ENCODE peak calls at places on chromosome 20, in seven cellular contexts. T is GM23338, Q is tibial artery, R is sigmoid colon, W is endodermal cell, J is left lung, O is suprapubic skin. E is an unnamed sample. For H3K4me1, the result is how much of the 10 kb centered on the place peaks cover.

GRCh38 chr20:42366626-42367025 is 748.4 kb upstream of the CHD6 start:
- DNase-seq in J (no peak), W (no peak), O (no peak), Q (no peak), R (no peak), T (no peak), E (no peak)

GRCh38 chr20:32241807-32242206 is 34.1 kb downstream of the POFUT1 start:
- DNase-seq in J (no peak), W (no peak), R (no peak), T (no peak), Q (no peak), O (no peak), E (no peak)

GRCh38 chr20:38726849-38727601 is 2.7 kb downstream of the SLC32A1 start:
- DNase-seq in O (no peak), W (peak), R (no peak), T (peak), J (no peak), Q (no peak), E (no peak)

GRCh38 chr20:46683068-46683477 is 6.2 kb downstream of the TP53RK start:
- DNase-seq in J (no peak), T (no peak), W (no peak), Q (no peak), O (no peak), R (no peak), E (no peak)

GRCh38 chr20:45012682-45013302 is 46.5 kb downstream of the STK4 start:
- DNase-seq in R (no peak), Q (no peak), O (no peak), J (no peak), T (peak), W (no peak), E (no peak)

GRCh38 chr20:51531141-51531710 is 11.3 kb downstream of the NFATC2 start:
- DNase-seq in O (no peak), T (no peak), J (no peak), R (no peak), W (no peak), Q (no peak), E (no peak)

GRCh38 chr20:31966991-31967655 is 828 bp upstream of the XKR7 start:
- DNase-seq in W (no peak), R (no peak), Q (no peak), O (no peak), T (peak), J (no peak), E (no peak)

GRCh38 chr20:47133809-47134456 is 222.6 kb downstream of the ZMYND8 start:
- DNase-seq in J (no peak), Q (no peak), O (no peak), T (no peak), R (peak), W (no peak), E (no peak)

GRCh38 chr20:40274912-40275654 is 414.0 kb downstream of the MAFB start:
- DNase-seq in Q (no peak), J (no peak), R (no peak), W (no peak), O (no peak), T (no peak), E (no peak)

GRCh38 chr20:5714261-5715041 is 35.8 kb upstream of the SHLD1 start:
- DNase-seq in J (no peak), Q (no peak), T (peak), W (peak), R (no peak), O (no peak), E (no peak)

GRCh38 chr20:56985286-56985685 is 281.2 kb downstream of the BMP7 start:
- DNase-seq in T (no peak), R (no peak), W (no peak), O (no peak), Q (no peak), J (no peak), E (no peak)

GRCh38 chr20:32909451-32909850 is 50.7 kb downstream of the EFCAB8 start:
- DNase-seq in O (no peak), W (no peak), T (no peak), R (no peak), Q (no peak), J (no peak), E (peak)

GRCh38 chr20:54459279-54459678 is 16.1 kb upstream of the DOK5 start:
- DNase-seq in O (no peak), T (no peak), J (no peak), R (no peak), Q (no peak), W (no peak), E (no peak)

GRCh38 chr20:56805313-56805712 is 176.2 kb downstream of the TFAP2C start:
- DNase-seq in J (no peak), Q (no peak), W (no peak), O (no peak), T (no peak), R (no peak), E (no peak)

GRCh38 chr20:48923149-48923718 is 1.7 kb downstream of the ARFGEF2 start:
- DNase-seq in Q (no peak), R (no peak), J (no peak), W (no peak), O (no peak), T (no peak), E (no peak)

GRCh38 chr20:10113746-10114145 is 79.0 kb downstream of the ANKEF1 start:
- DNase-seq in J (no peak), Q (no peak), T (no peak), R (no peak), O (no peak), W (no peak), E (no peak)

GRCh38 chr20:14780508-14780907 is 443.1 kb upstream of the FLRT3 start:
- DNase-seq in T (no peak), Q (no peak), J (no peak), W (no peak), R (no peak), O (no peak), E (no peak)

GRCh38 chr20:59024111-59024530 is 4.9 kb downstream of the TUBB1 start:
- DNase-seq in O (no peak), J (no peak), W (no peak), T (no peak), R (no peak), Q (no peak), E (no peak)

GRCh38 chr20:57441510-57442154 is 50.4 kb downstream of the RBM38 start:
- DNase-seq in T (no peak), J (peak), O (no peak), Q (no peak), R (no peak), W (no peak), E (no peak)

GRCh38 chr20:43322851-43323250 is 133.1 kb upstream of the PTPRT start:
- DNase-seq in W (no peak), R (no peak), O (no peak), T (no peak), J (no peak), Q (no peak), E (no peak)

GRCh38 chr20:60470366-60470765 is 512.1 kb downstream of the CDH26 start:
- DNase-seq in R (no peak), O (no peak), T (no peak), W (peak), Q (no peak), J (no peak), E (no peak)

GRCh38 chr20:51378171-51378928 is 164.2 kb downstream of the NFATC2 start:
- DNase-seq in J (no peak), R (peak), W (peak), Q (no peak), O (no peak), T (peak), E (peak)

GRCh38 chr20:56353356-56353755 is 5.4 kb upstream of the FAM210B start:
- DNase-seq in Q (no peak), R (no peak), J (no peak), W (no peak), O (no peak), T (no peak), E (no peak)

GRCh38 chr20:35578469-35578868 is 36.6 kb downstream of the ERGIC3 start:
- DNase-seq in W (no peak), J (peak), T (no peak), O (no peak), R (no peak), Q (no peak), E (peak)

GRCh38 chr20:40692240-40693011 is 3.4 kb upstream of the MAFB start:
- DNase-seq in Q (no peak), T (peak), J (no peak), W (peak), O (no peak), R (no peak), E (no peak)

GRCh38 chr20:11492391-11492790 is 425.3 kb upstream of the BTBD3 start:
- DNase-seq in R (no peak), T (no peak), W (no peak), Q (no peak), O (no peak), J (no peak), E (no peak)

GRCh38 chr20:44247131-44247571 is at the start of gene GDAP1L1:
- DNase-seq in O (no peak), J (no peak), Q (no peak), R (no peak), T (peak), W (peak), E (no peak)

GRCh38 chr20:57656821-57657536 is 36.8 kb upstream of the ZBP1 start:
- DNase-seq in R (peak), T (no peak), W (peak), O (peak), Q (no peak), J (no peak), E (peak)

GRCh38 chr20:22974354-22974753 is 60.8 kb upstream of the SSTR4 start:
- DNase-seq in R (no peak), T (peak), W (peak), O (no peak), Q (no peak), J (no peak), E (no peak)

GRCh38 chr20:22563062-22563965 is 21.1 kb downstream of the FOXA2 start:
- DNase-seq in W (no peak), R (no peak), J (no peak), T (no peak), Q (no peak), O (no peak), E (no peak)

GRCh38 chr20:57548177-57549058 is 12.5 kb upstream of the PCK1 start:
- DNase-seq in O (no peak), T (no peak), R (peak), W (no peak), Q (no peak), J (no peak), E (no peak)

GRCh38 chr20:22617160-22617559 is 32.8 kb upstream of the FOXA2 start:
- DNase-seq in J (no peak), T (no peak), W (no peak), O (no peak), Q (no peak), R (no peak), E (peak)

GRCh38 chr20:48115511-48115910 is 330.2 kb upstream of the SULF2 start:
- DNase-seq in R (peak), Q (no peak), W (no peak), T (no peak), O (no peak), J (no peak), E (peak)

GRCh38 chr20:46206025-46206424 is 87.9 kb downstream of the CD40 start:
- DNase-seq in J (no peak), W (no peak), T (no peak), R (peak), Q (peak), O (no peak), E (peak)

GRCh38 chr20:63847374-63848002 is 13.8 kb upstream of the ABHD16B start:
- DNase-seq in T (peak), R (no peak), O (no peak), W (peak), Q (no peak), J (no peak), E (no peak)

GRCh38 chr20:57392512-57393271 is 1.5 kb downstream of the RBM38 start:
- DNase-seq in T (no peak), W (no peak), R (peak), J (peak), O (no peak), Q (no peak), E (peak)

GRCh38 chr20:44894959-44895358 is 9.5 kb downstream of the YWHAB start:
- DNase-seq in W (no peak), R (no peak), O (no peak), T (no peak), J (no peak), Q (no peak), E (no peak)

GRCh38 chr20:8399963-8400362 is 267.9 kb downstream of the PLCB1 start:
- DNase-seq in O (no peak), Q (no peak), R (no peak), T (no peak), W (no peak), J (no peak), E (no peak)

DNA sequence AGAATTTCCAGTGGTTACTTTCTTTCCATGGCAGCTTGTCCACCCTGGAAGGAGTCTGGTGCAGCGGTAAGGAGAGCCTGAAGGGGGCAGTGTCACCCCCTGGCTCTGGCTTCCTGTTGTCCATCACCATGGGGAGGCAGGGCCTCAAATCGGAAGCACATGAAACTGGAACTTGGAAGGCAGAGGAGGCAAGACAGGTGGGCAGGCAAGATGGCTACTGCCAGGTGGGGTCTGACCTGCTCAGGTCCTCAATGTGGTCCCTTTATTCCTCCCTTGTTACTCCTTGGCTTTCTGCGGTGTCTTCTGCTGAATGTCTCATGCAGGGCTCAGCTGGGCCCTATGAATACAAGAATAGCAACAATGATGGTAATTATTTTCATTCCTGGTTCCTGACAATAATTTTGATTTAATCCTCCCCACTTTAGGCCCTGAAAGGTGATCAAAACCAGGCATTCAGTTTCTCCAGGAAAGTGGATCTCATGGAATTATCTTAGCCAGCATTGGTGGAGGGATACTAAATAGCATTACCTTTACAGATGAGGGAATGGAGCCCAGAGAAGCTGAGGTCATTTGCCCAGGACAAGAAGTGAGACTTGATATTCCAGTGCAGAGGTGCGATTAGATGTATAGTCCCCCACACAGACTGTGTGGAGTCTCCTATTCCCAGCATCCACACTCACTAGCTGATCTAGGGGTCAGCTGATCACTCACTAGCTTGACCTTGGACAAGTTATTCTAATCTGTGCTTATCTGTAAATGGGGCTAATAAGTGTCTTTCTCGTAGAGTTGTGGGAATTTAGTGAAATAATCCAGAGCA is 17.6 kb upstream of the SNAI1 start:
- DNase-seq in O (no peak), R (peak), Q (no peak), W (peak), T (peak), J (no peak), E (no peak)
- TF ChIP-seq CTCF in O (peak), R (no peak), Q (peak), W (peak), T (peak), J (peak), E (peak)

GRCh38 chr20:62710221-62710885 is 1.7 kb downstream of the NTSR1 start:
- DNase-seq in W (no peak), O (no peak), J (peak), R (no peak), Q (no peak), T (no peak), E (no peak)
- H3K4me1 ChIP-seq in W (under half), O (under half), J (under half), R (half or more), Q (under half), T (under half), E (under half)

DNA sequence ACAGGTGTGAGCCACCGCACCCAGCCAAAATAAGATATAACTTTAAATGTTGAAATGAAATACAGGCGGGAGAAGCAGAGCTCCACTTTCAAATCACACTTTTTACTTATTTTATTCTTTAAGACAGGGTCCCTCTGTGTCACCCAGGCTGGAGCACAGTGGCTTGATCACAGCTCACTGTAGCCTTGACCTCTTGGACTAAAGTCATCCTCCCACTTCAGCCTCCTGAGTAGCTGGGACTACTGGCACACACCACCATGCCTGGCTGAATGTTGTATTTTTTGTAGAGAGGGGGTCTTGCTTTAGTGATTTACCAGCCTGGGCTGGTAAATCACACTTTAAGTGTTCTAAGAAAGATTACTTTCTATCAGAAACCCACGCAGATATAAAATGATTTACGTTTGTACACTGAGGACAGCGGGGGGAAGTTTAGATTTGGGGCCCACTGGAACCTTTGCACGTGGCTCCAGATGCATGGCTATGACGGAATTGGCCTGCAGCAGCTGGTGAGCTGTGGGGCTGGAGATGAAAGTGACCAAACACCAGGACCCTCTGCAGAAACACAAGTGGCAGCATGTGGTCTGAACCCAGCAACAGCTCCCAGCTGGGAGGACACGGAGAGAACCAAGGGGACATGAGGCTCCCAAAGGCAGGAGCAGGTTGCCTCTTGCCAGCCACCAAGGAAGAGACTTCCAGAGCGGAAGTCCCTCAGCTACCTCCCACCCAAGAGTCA is 26.4 kb upstream of the TLDC2 start:
- DNase-seq in R (no peak), Q (no peak), T (no peak), W (no peak), J (no peak), O (no peak), E (no peak)
- H3K27ac ChIP-seq in R (peak), Q (peak), T (no peak), W (no peak), J (peak), O (no peak), E (no peak)

DNA sequence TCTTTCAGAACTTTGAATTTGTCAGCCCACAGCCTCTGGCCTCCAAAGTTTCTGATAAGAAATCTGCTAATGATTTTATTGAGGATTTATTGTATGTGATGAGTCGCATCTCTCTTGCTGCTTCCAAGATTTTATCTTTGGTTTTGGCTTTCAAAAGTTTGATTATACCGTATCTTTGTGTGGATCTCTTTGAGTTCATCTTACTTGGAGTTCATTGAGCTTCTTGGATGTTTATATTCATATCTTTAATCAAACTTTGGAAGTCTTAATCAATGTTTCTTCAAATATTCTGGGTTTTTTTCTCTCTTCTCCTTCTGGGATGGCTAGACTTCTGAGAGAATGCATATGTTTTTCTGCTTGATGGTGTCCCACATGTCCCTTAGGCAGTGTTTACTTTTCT is 3.3 kb upstream of the ASIP start:
- DNase-seq in R (no peak), T (no peak), J (no peak), Q (no peak), W (no peak), O (no peak), E (no peak)
- TF ChIP-seq CTCF in R (no peak), T (no peak), J (no peak), Q (no peak), W (no peak), O (no peak), E (no peak)

GRCh38 chr20:19456600-19457390 is 244.4 kb downstream of the SLC24A3 start:
- DNase-seq in R (no peak), Q (no peak), O (no peak), J (no peak), W (peak), T (no peak), E (no peak)
- H3K4me1 ChIP-seq in R (under half), Q (half or more), O (under half), J (under half), W (under half), T (under half), E (under half)

GRCh38 chr20:25579081-25579770 is 6.1 kb downstream of the NINL start:
- DNase-seq in J (peak), W (peak), T (peak), Q (no peak), O (no peak), R (no peak), E (no peak)
- H3K27ac ChIP-seq in J (no peak), W (peak), T (no peak), Q (no peak), O (no peak), R (no peak), E (no peak)

DNA sequence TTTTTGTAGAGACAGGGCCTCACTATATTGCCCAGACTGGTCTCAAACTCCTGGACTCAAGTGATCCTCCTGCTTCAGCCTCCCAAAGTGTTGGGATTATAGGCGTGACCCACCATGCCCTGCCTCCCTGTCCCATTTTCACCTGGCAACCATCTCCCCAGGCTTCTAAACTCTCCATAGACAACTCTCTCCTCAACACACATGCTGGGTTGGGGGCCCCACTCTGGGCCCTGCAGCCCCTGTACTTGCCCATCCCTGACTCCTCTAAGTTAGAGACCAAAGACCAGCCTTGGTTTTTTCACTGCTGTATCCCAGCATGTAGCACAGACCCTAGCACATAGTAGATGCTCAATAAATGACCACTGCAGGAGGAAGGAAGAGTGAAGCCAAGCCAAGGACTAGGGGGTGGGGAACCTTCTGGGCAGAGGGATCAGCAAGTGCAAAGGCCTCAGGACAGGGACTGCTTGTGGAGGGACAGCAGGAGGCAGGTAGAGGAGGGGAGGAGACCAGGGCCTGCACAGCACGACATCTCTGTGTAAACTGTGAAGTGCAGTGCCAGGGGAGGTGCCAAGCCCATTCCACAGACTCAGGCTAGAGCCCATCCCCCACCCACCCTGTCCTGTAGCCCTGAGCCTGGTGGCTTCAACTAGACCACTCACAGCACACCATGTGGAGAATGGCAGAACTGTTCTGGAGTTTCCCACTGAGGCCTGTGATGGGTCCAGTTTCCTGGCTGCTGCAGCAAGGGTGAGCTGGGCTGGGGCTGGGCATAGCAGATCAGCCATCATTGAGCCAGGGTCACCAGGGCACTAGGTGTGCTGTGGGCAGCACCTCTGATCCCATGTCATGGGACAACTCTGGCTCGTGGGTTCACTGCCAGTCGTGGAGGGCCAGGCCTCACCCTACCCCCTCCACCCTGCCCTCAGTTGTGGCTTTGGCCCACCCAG is 3.4 kb upstream of the SRC start:
- DNase-seq in O (no peak), W (peak), T (peak), J (peak), R (no peak), Q (no peak), E (peak)
- TF ChIP-seq CTCF in O (no peak), W (peak), T (no peak), J (no peak), R (no peak), Q (no peak), E (no peak)

E was measured in upper lobe of right lung.